ENCODE peak calls at places on chromosomes 5 and 9, in five cellular contexts. L, E, N, P and A are unnamed samples.

GRCh38 chr5:130017173-130017572 is 112.9 kb downstream of the CHSY3 start:
- DNase-seq in L (no peak), E (no peak), N (no peak), P (no peak), A (no peak)

GRCh38 chr5:80975065-80975464 is 14.9 kb downstream of the RASGRF2 start:
- DNase-seq in L (no peak), E (no peak), N (no peak), P (peak; percentile 57), A (no peak)

GRCh38 chr9:76136986-76137385 is 246.5 kb downstream of the PCSK5 start:
- DNase-seq in L (peak; percentile 62), E (no peak), N (peak; percentile 5), P (peak; percentile 81), A (peak; percentile 69)

GRCh38 chr9:88952086-88952615 is 39.1 kb upstream of the S1PR3 start:
- DNase-seq in L (no peak), E (no peak), N (no peak), P (no peak), A (no peak)

GRCh38 chr5:57675236-57675635 is 192.6 kb upstream of the ACTBL2 start:
- DNase-seq in L (no peak), E (no peak), N (no peak), P (no peak), A (no peak)

GRCh38 chr9:134344068-134344820 is 18.0 kb downstream of the RXRA start:
- DNase-seq in L (no peak), E (peak; percentile 66), N (no peak), P (peak; percentile 9), A (no peak)

GRCh38 chr9:4425358-4426045 is 64.8 kb upstream of the SLC1A1 start:
- DNase-seq in L (no peak), E (no peak), N (no peak), P (no peak), A (no peak)

GRCh38 chr5:179343902-179344300 is 1.4 kb downstream of the ADAMTS2 start:
- DNase-seq in L (no peak), E (peak; percentile 45), N (no peak), P (peak; percentile 58), A (no peak)

GRCh38 chr5:15757635-15758034 is 257.7 kb downstream of the FBXL7 start:
- DNase-seq in L (no peak), E (no peak), N (no peak), P (no peak), A (no peak)

GRCh38 chr5:83370957-83371356 is 100.6 kb upstream of the VCAN start:
- DNase-seq in L (no peak), E (no peak), N (no peak), P (no peak), A (no peak)

GRCh38 chr9:16867571-16868311 is 2.7 kb downstream of the BNC2 start:
- DNase-seq in L (no peak), E (no peak), N (no peak), P (peak; percentile 81), A (no peak)

GRCh38 chr9:28260331-28260730 is 687.0 kb upstream of the C9orf72 start:
- DNase-seq in L (peak; percentile 37), E (no peak), N (no peak), P (no peak), A (no peak)

GRCh38 chr5:145967296-145967695 is 30.9 kb downstream of the SH3RF2 start:
- DNase-seq in L (peak; percentile 33), E (no peak), N (no peak), P (no peak), A (no peak)

GRCh38 chr5:2697446-2698200 is 53.9 kb downstream of the IRX2 start:
- DNase-seq in L (no peak), E (no peak), N (no peak), P (no peak), A (no peak)

GRCh38 chr5:122313941-122314340 is 1.9 kb downstream of the SNCAIP start:
- DNase-seq in L (no peak), E (no peak), N (no peak), P (no peak), A (no peak)

GRCh38 chr9:4741365-4742031 is 496 bp upstream of the AK3 start:
- DNase-seq in L (peak; percentile 29), E (peak; percentile 46), N (no peak), P (no peak), A (no peak)

GRCh38 chr5:136012041-136012804 is 16.6 kb upstream of the TGFBI start:
- DNase-seq in L (no peak), E (no peak), N (no peak), P (peak; percentile 63), A (no peak)

GRCh38 chr9:136975624-136976023 is 1.7 kb upstream of the PTGDS start:
- DNase-seq in L (no peak), E (peak; percentile 76), N (no peak), P (no peak), A (no peak)

GRCh38 chr5:154755361-154756202 is at the start of gene LARP1:
- DNase-seq in L (peak; percentile 39), E (peak; percentile 62), N (no peak), P (peak; percentile 19), A (no peak)

GRCh38 chr9:128902351-128903078 is 18.3 kb upstream of the PHYHD1 start:
- DNase-seq in L (peak; percentile 96), E (peak; percentile 64), N (no peak), P (no peak), A (no peak)

GRCh38 chr5:176660530-176660859 is 13.2 kb downstream of the TSPAN17 start:
- DNase-seq in L (no peak), E (no peak), N (no peak), P (no peak), A (no peak)

GRCh38 chr9:6305954-6306563 is 22.1 kb upstream of the TPD52L3 start:
- DNase-seq in L (peak; percentile 46), E (no peak), N (peak; percentile 0), P (peak; percentile 50), A (no peak)

GRCh38 chr5:169652057-169652456 is 15.0 kb downstream of the DOCK2 start:
- DNase-seq in L (no peak), E (peak; percentile 65), N (no peak), P (no peak), A (no peak)

GRCh38 chr5:122182491-122182921 is 53.2 kb downstream of the ZNF474 start:
- DNase-seq in L (peak; percentile 92), E (no peak), N (peak; percentile 51), P (peak; percentile 89), A (no peak)

GRCh38 chr5:77292026-77292757 is 81.7 kb downstream of the PDE8B start:
- DNase-seq in L (no peak), E (no peak), N (peak; percentile 46), P (peak; percentile 68), A (no peak)

GRCh38 chr9:134917431-134918373 is at the start of gene FCN1:
- DNase-seq in L (no peak), E (no peak), N (no peak), P (no peak), A (no peak)

GRCh38 chr9:32502996-32503395 is 23.0 kb downstream of the RIGI start:
- DNase-seq in L (no peak), E (no peak), N (no peak), P (no peak), A (no peak)

GRCh38 chr9:107153336-107153735 is 129.7 kb upstream of the RAD23B start:
- DNase-seq in L (no peak), E (no peak), N (no peak), P (peak; percentile 16), A (no peak)

GRCh38 chr9:99732715-99733114 is 89.0 kb upstream of the NR4A3 start:
- DNase-seq in L (no peak), E (no peak), N (no peak), P (no peak), A (no peak)
- H3K4me3 ChIP-seq in L (no peak overlapping the region), E (no peak overlapping the region), N (no peak overlapping the region), P (no peak overlapping the region), A (no peak overlapping the region)

GRCh38 chr9:132554755-132555154 is 27.7 kb upstream of the BARHL1 start:
- DNase-seq in L (no peak), E (no peak), N (no peak), P (no peak), A (no peak)

GRCh38 chr9:132557159-132557558 is 25.2 kb upstream of the BARHL1 start:
- DNase-seq in L (no peak), E (no peak), N (no peak), P (no peak), A (no peak)

GRCh38 chr9:132556226-132556625 is 26.2 kb upstream of the BARHL1 start:
- DNase-seq in L (no peak), E (no peak), N (no peak), P (no peak), A (no peak)

GRCh38 chr9:132556701-132557100 is 25.7 kb upstream of the BARHL1 start:
- DNase-seq in L (no peak), E (no peak), N (no peak), P (no peak), A (no peak)

GRCh38 chr9:132555528-132555927 is 26.9 kb upstream of the BARHL1 start:
- DNase-seq in L (no peak), E (no peak), N (no peak), P (no peak), A (no peak)
- TF ChIP-seq CTCF in L (no peak), E (no peak), N (no peak), P (no peak), A (no peak)

GRCh38 chr5:5271606-5272321 is 131.6 kb downstream of the ADAMTS16 start:
- DNase-seq in L (peak; percentile 55), E (no peak), N (no peak), P (no peak), A (no peak)
- H3K4me3 ChIP-seq in L (peak overlapping the region; percentile 8), E (peak overlapping the region; percentile 22), N (no peak overlapping the region), P (no peak overlapping the region), A (no peak overlapping the region)

DNA sequence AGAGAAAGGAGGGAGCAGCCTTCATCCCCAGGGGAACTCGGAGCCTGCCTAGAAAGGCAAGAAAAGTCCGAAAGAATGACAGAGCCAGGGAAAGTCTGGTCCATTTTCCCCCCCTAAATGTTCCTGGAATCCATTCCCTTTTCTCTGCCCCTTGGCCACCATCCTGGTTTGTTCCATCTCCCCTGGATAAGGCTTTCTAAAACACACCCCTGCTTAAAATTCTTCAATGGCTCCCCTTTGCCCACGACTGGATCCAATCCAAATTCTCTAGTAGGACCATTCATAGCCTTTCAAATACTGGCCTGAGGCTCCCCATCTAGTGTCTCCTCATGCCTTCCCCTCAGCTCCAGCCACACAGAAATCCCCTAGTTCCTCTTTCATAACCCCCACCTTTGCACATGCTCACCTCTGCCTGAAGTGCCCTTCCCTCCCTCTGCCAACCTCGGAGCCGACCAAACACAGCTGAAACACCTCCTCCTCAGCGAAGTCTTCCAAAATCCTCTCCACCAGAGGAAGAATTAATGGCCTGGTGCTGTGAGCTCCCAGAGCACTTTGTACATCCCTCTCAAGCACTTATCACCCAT is 65.7 kb upstream of the ARAP3 start:
- DNase-seq in L (no peak), E (no peak), N (no peak), P (no peak), A (no peak)
- TF ChIP-seq CTCF in L (no peak), E (no peak), N (no peak), P (no peak), A (no peak)

GRCh38 chr5:178247481-178248456 is 15.2 kb upstream of the PHYKPL start:
- DNase-seq in L (no peak), E (no peak), N (no peak), P (no peak), A (no peak)
- H3K4me3 ChIP-seq in L (no peak overlapping the region), E (no peak overlapping the region), N (no peak overlapping the region), P (no peak overlapping the region), A (no peak overlapping the region)

GRCh38 chr5:54894957-54895815 is 90.2 kb downstream of the ESM1 start:
- DNase-seq in L (no peak), E (no peak), N (no peak), P (peak; percentile 10), A (no peak)

GRCh38 chr5:54900906-54901725 is 84.3 kb downstream of the ESM1 start:
- DNase-seq in L (peak; percentile 17), E (no peak), N (peak; percentile 80), P (peak; percentile 93), A (no peak)

GRCh38 chr5:54897001-54897400 is 88.4 kb downstream of the ESM1 start:
- DNase-seq in L (no peak), E (no peak), N (no peak), P (no peak), A (no peak)

GRCh38 chr5:54895816-54896341 is 89.5 kb downstream of the ESM1 start:
- DNase-seq in L (peak; percentile 42), E (no peak), N (peak; percentile 25), P (peak; percentile 68), A (peak; percentile 31)
- TF ChIP-seq CTCF in L (peak; percentile 71), E (peak; percentile 42), N (peak; percentile 76), P (peak; percentile 72), A (peak; percentile 61)